ENCODE peak calls at places on chromosome X, in seven cellular contexts. One of them, this sample, is unnamed. For H3K4me1, the result is how much of the 10 kb centered on the place peaks cover.

GRCh38 chrX:46882266-46882665 is 30.0 kb upstream of the JADE3 start:
- DNase-seq in vagina: no peak
- DNase-seq in testis: no peak
- DNase-seq in suprapubic skin: no peak
- DNase-seq in stomach: no peak
- DNase-seq in adrenal gland: no peak
- DNase-seq in transverse colon: no peak
- DNase-seq in this sample: no peak

GRCh38 chrX:2841511-2841910 is 12.8 kb downstream of the GYG2 start:
- DNase-seq in adrenal gland: no peak
- DNase-seq in vagina: no peak
- DNase-seq in suprapubic skin: no peak
- DNase-seq in stomach: no peak
- DNase-seq in testis: no peak
- DNase-seq in transverse colon: no peak
- DNase-seq in this sample: no peak

GRCh38 chrX:54540289-54540688 is 10.3 kb downstream of the GNL3L start:
- DNase-seq in stomach: no peak
- DNase-seq in suprapubic skin: no peak
- DNase-seq in testis: peak
- DNase-seq in transverse colon: no peak
- DNase-seq in vagina: no peak
- DNase-seq in adrenal gland: no peak
- DNase-seq in this sample: no peak

GRCh38 chrX:23134171-23134570 is 134.4 kb downstream of the DDX53 start:
- DNase-seq in stomach: no peak
- DNase-seq in testis: no peak
- DNase-seq in transverse colon: no peak
- DNase-seq in vagina: no peak
- DNase-seq in suprapubic skin: no peak
- DNase-seq in adrenal gland: no peak
- DNase-seq in this sample: no peak

GRCh38 chrX:153653556-153653955 is 6.6 kb downstream of the DUSP9 start:
- DNase-seq in testis: no peak
- DNase-seq in suprapubic skin: no peak
- DNase-seq in transverse colon: no peak
- DNase-seq in stomach: no peak
- DNase-seq in adrenal gland: no peak
- DNase-seq in vagina: no peak
- DNase-seq in this sample: no peak

GRCh38 chrX:153875391-153876111 is 10.4 kb downstream of the L1CAM start:
- DNase-seq in vagina: no peak
- DNase-seq in testis: peak
- DNase-seq in adrenal gland: peak
- DNase-seq in stomach: peak
- DNase-seq in suprapubic skin: no peak
- DNase-seq in transverse colon: peak
- DNase-seq in this sample: peak

GRCh38 chrX:70422886-70423336 is at the start of gene GDPD2:
- DNase-seq in suprapubic skin: no peak
- DNase-seq in stomach: peak
- DNase-seq in testis: no peak
- DNase-seq in adrenal gland: no peak
- DNase-seq in transverse colon: peak
- DNase-seq in vagina: no peak
- DNase-seq in this sample: no peak

GRCh38 chrX:8845060-8845459 is 43.9 kb upstream of the FAM9A start:
- DNase-seq in testis: no peak
- DNase-seq in stomach: no peak
- DNase-seq in vagina: no peak
- DNase-seq in suprapubic skin: no peak
- DNase-seq in transverse colon: no peak
- DNase-seq in adrenal gland: no peak
- DNase-seq in this sample: no peak

GRCh38 chrX:148865237-148865636 is 364.8 kb downstream of the AFF2 start:
- DNase-seq in suprapubic skin: no peak
- DNase-seq in testis: no peak
- DNase-seq in vagina: no peak
- DNase-seq in stomach: no peak
- DNase-seq in adrenal gland: no peak
- DNase-seq in transverse colon: no peak
- DNase-seq in this sample: no peak

GRCh38 chrX:153870288-153870690 is 15.7 kb downstream of the L1CAM start:
- DNase-seq in testis: no peak
- DNase-seq in transverse colon: no peak
- DNase-seq in adrenal gland: no peak
- DNase-seq in suprapubic skin: no peak
- DNase-seq in vagina: no peak
- DNase-seq in stomach: no peak
- DNase-seq in this sample: no peak

GRCh38 chrX:70013483-70014222 is 36.1 kb downstream of the AWAT2 start:
- DNase-seq in testis: peak
- DNase-seq in stomach: peak
- DNase-seq in vagina: no peak
- DNase-seq in adrenal gland: no peak
- DNase-seq in transverse colon: no peak
- DNase-seq in suprapubic skin: no peak
- DNase-seq in this sample: no peak

GRCh38 chrX:47623540-47624027 is 3.9 kb upstream of the SYN1 start:
- DNase-seq in adrenal gland: peak
- DNase-seq in vagina: no peak
- DNase-seq in suprapubic skin: no peak
- DNase-seq in transverse colon: peak
- DNase-seq in testis: peak
- DNase-seq in stomach: no peak
- DNase-seq in this sample: no peak

GRCh38 chrX:45591650-45592049 is 391.0 kb upstream of the DIPK2B start:
- DNase-seq in stomach: no peak
- DNase-seq in adrenal gland: no peak
- DNase-seq in suprapubic skin: no peak
- DNase-seq in transverse colon: no peak
- DNase-seq in vagina: no peak
- DNase-seq in testis: no peak
- DNase-seq in this sample: no peak

GRCh38 chrX:14095702-14096101 is 66.0 kb upstream of the GEMIN8 start:
- DNase-seq in transverse colon: peak
- DNase-seq in stomach: peak
- DNase-seq in suprapubic skin: no peak
- DNase-seq in vagina: no peak
- DNase-seq in testis: peak
- DNase-seq in adrenal gland: peak
- DNase-seq in this sample: no peak

GRCh38 chrX:16445166-16445752 is 204.7 kb upstream of the S100G start:
- DNase-seq in stomach: peak
- DNase-seq in testis: peak
- DNase-seq in suprapubic skin: no peak
- DNase-seq in vagina: no peak
- DNase-seq in adrenal gland: peak
- DNase-seq in transverse colon: peak
- DNase-seq in this sample: peak

GRCh38 chrX:41870719-41871151 is 52.6 kb downstream of the CASK start:
- DNase-seq in adrenal gland: no peak
- DNase-seq in transverse colon: peak
- DNase-seq in testis: no peak
- DNase-seq in suprapubic skin: no peak
- DNase-seq in stomach: peak
- DNase-seq in vagina: no peak
- DNase-seq in this sample: no peak

GRCh38 chrX:17414057-17414658 is 39.2 kb downstream of the NHS start:
- DNase-seq in vagina: no peak
- DNase-seq in transverse colon: no peak
- DNase-seq in stomach: no peak
- DNase-seq in suprapubic skin: no peak
- DNase-seq in testis: peak
- DNase-seq in adrenal gland: no peak
- DNase-seq in this sample: no peak

GRCh38 chrX:1535241-1536041 is 1.5 kb downstream of the P2RY8 start:
- DNase-seq in vagina: peak
- DNase-seq in testis: peak
- DNase-seq in suprapubic skin: no peak
- DNase-seq in transverse colon: peak
- DNase-seq in adrenal gland: peak
- DNase-seq in stomach: no peak
- DNase-seq in this sample: peak

GRCh38 chrX:19673334-19674040 is 158.2 kb upstream of the MAP3K15 start:
- DNase-seq in suprapubic skin: no peak
- DNase-seq in testis: peak
- DNase-seq in adrenal gland: peak
- DNase-seq in transverse colon: peak
- DNase-seq in stomach: peak
- DNase-seq in vagina: no peak
- DNase-seq in this sample: peak

GRCh38 chrX:103360092-103360491 is 3.8 kb downstream of the TCEAL9 start:
- DNase-seq in vagina: no peak
- DNase-seq in adrenal gland: peak
- DNase-seq in transverse colon: no peak
- DNase-seq in stomach: no peak
- DNase-seq in testis: no peak
- DNase-seq in suprapubic skin: no peak
- DNase-seq in this sample: no peak
- TF ChIP-seq POLR2A in vagina: no peak
- TF ChIP-seq POLR2A in adrenal gland: peak
- TF ChIP-seq POLR2A in transverse colon: no peak
- TF ChIP-seq POLR2A in stomach: no peak
- TF ChIP-seq POLR2A in testis: no peak
- TF ChIP-seq POLR2A in suprapubic skin: no peak
- TF ChIP-seq POLR2A in this sample: no peak

GRCh38 chrX:129760155-129760554 is 19.6 kb upstream of the SASH3 start:
- DNase-seq in transverse colon: no peak
- DNase-seq in suprapubic skin: no peak
- DNase-seq in stomach: no peak
- DNase-seq in testis: no peak
- DNase-seq in adrenal gland: no peak
- DNase-seq in vagina: no peak
- DNase-seq in this sample: no peak

GRCh38 chrX:129760981-129761380 is 18.8 kb upstream of the SASH3 start:
- DNase-seq in testis: no peak
- DNase-seq in vagina: no peak
- DNase-seq in transverse colon: no peak
- DNase-seq in adrenal gland: no peak
- DNase-seq in suprapubic skin: no peak
- DNase-seq in stomach: no peak
- DNase-seq in this sample: no peak

GRCh38 chrX:129759576-129760061 is 20.1 kb upstream of the SASH3 start:
- DNase-seq in adrenal gland: peak
- DNase-seq in suprapubic skin: no peak
- DNase-seq in stomach: peak
- DNase-seq in transverse colon: peak
- DNase-seq in testis: peak
- DNase-seq in vagina: no peak
- DNase-seq in this sample: peak

GRCh38 chrX:129754266-129755024 is 15.7 kb downstream of the XPNPEP2 start:
- DNase-seq in vagina: no peak
- DNase-seq in suprapubic skin: no peak
- DNase-seq in adrenal gland: no peak
- DNase-seq in testis: no peak
- DNase-seq in stomach: no peak
- DNase-seq in transverse colon: no peak
- DNase-seq in this sample: no peak

GRCh38 chrX:129755779-129756650 is 17.2 kb downstream of the XPNPEP2 start:
- DNase-seq in stomach: no peak
- DNase-seq in vagina: no peak
- DNase-seq in transverse colon: no peak
- DNase-seq in testis: no peak
- DNase-seq in adrenal gland: no peak
- DNase-seq in suprapubic skin: no peak
- DNase-seq in this sample: no peak
- H3K4me1 ChIP-seq in stomach: under half
- H3K4me1 ChIP-seq in vagina: under half
- H3K4me1 ChIP-seq in transverse colon: under half
- H3K4me1 ChIP-seq in testis: under half
- H3K4me1 ChIP-seq in adrenal gland: under half
- H3K4me1 ChIP-seq in suprapubic skin: under half
- H3K4me1 ChIP-seq in this sample: under half

DNA sequence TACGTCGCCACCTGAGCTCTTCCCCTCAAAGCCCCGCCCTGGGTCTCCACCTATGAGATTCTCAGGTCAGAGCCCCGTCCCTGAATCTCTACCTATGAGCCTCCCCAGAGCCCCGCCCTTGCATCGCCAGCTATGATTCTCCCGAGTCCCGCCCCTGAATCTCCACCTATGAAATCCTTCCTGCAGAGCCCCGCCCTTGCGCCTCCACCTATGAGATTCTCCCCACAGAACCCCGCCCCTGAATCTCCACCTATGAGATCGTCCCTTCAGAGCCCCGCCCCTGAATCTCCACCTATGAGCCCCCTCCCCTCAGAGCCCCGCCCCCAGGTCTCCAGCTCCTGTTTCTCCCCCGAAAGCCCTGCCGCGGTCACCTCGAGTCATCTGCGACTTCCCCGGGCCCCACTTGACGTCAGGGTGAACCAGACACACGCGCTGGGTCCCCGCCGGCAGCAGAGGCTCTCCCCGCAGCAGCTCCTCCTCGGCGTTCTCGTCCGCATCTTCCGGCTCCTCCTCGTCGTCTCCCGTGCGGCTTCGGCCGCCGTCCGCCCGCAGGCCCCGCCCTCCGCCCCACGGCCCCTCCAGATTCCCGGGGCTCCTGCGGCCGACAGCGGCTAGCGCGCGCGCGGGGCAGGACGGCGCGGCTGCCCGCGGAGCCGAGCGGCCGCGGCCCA is 393 bp downstream of the GTPBP6 start:
- DNase-seq in transverse colon: peak
- DNase-seq in adrenal gland: peak
- DNase-seq in testis: peak
- DNase-seq in suprapubic skin: peak
- DNase-seq in vagina: peak
- DNase-seq in stomach: peak
- DNase-seq in this sample: peak
- TF ChIP-seq POLR2A in transverse colon: peak
- TF ChIP-seq POLR2A in adrenal gland: peak
- TF ChIP-seq POLR2A in testis: no peak
- TF ChIP-seq POLR2A in suprapubic skin: peak
- TF ChIP-seq POLR2A in vagina: peak
- TF ChIP-seq POLR2A in stomach: no peak
- TF ChIP-seq POLR2A in this sample: peak

GRCh38 chrX:48940404-48940955 is 16.9 kb downstream of the OTUD5 start:
- DNase-seq in testis: no peak
- DNase-seq in stomach: no peak
- DNase-seq in vagina: no peak
- DNase-seq in suprapubic skin: no peak
- DNase-seq in transverse colon: no peak
- DNase-seq in adrenal gland: no peak
- DNase-seq in this sample: no peak

GRCh38 chrX:48937065-48937907 is 18.5 kb upstream of the PIM2 start:
- DNase-seq in suprapubic skin: no peak
- DNase-seq in stomach: peak
- DNase-seq in vagina: no peak
- DNase-seq in transverse colon: peak
- DNase-seq in testis: peak
- DNase-seq in adrenal gland: no peak
- DNase-seq in this sample: no peak

GRCh38 chrX:48936429-48937064 is 17.7 kb upstream of the PIM2 start:
- DNase-seq in adrenal gland: no peak
- DNase-seq in testis: no peak
- DNase-seq in stomach: no peak
- DNase-seq in transverse colon: no peak
- DNase-seq in vagina: no peak
- DNase-seq in suprapubic skin: no peak
- DNase-seq in this sample: no peak

GRCh38 chrX:48939417-48940228 is 17.8 kb downstream of the OTUD5 start:
- DNase-seq in transverse colon: peak
- DNase-seq in stomach: no peak
- DNase-seq in vagina: no peak
- DNase-seq in adrenal gland: no peak
- DNase-seq in testis: no peak
- DNase-seq in suprapubic skin: no peak
- DNase-seq in this sample: no peak

GRCh38 chrX:48938721-48939416 is 18.5 kb downstream of the OTUD5 start:
- DNase-seq in vagina: no peak
- DNase-seq in suprapubic skin: no peak
- DNase-seq in testis: no peak
- DNase-seq in adrenal gland: no peak
- DNase-seq in stomach: no peak
- DNase-seq in transverse colon: peak
- DNase-seq in this sample: no peak
- H3K4me1 ChIP-seq in vagina: under half
- H3K4me1 ChIP-seq in suprapubic skin: under half
- H3K4me1 ChIP-seq in testis: under half
- H3K4me1 ChIP-seq in adrenal gland: under half
- H3K4me1 ChIP-seq in stomach: half or more
- H3K4me1 ChIP-seq in transverse colon: under half
- H3K4me1 ChIP-seq in this sample: under half